ENCODE peak calls at places on chromosomes 12 and 14, in four cellular contexts. I is H54; W is stimulated activated naive B cell treated with anti-CD40 and anti-IgM and Interleukin-4, amounts not matched to agents 10 μg/mL and 1 μg/mL and 100 μg/mL, for 72 hours; X is IMR-90. Q is an unnamed sample.

GRCh38 chr12:110765144-110765543 is 22.5 kb upstream of the PPP1CC start:
- DNase-seq in I (no peak), W (no peak), X (no peak), Q (no peak)

GRCh38 chr12:110785240-110785639 is 42.5 kb upstream of the PPP1CC start:
- DNase-seq in I (no peak), W (no peak), X (no peak), Q (no peak)

GRCh38 chr12:114445401-114446323 is 39.7 kb upstream of the TBX5 start:
- DNase-seq in I (no peak), W (no peak), X (no peak), Q (no peak)

GRCh38 chr14:43005807-43006206 is 1399.1 kb downstream of the LRFN5 start:
- DNase-seq in I (no peak), W (no peak), X (peak; percentile 23), Q (no peak)

GRCh38 chr12:123003257-123003656 is 22.8 kb downstream of the ARL6IP4 start:
- DNase-seq in I (no peak), W (no peak), X (no peak), Q (no peak)

GRCh38 chr12:127664901-127665300 is 602.1 kb upstream of the TMEM132C start:
- DNase-seq in I (no peak), W (no peak), X (peak; percentile 27), Q (no peak)

GRCh38 chr14:23481362-23481970 is 12.0 kb downstream of the NGDN start:
- DNase-seq in I (no peak), W (no peak), X (peak; percentile 23), Q (no peak)

GRCh38 chr12:21962821-21963220 is 21.6 kb upstream of the ABCC9 start:
- DNase-seq in I (no peak), W (no peak), X (no peak), Q (no peak)

GRCh38 chr12:42865282-42865681 is 275.7 kb upstream of the PRICKLE1 start:
- DNase-seq in I (no peak), W (no peak), X (no peak), Q (no peak)

GRCh38 chr14:25108959-25109358 is 59.0 kb upstream of the STXBP6 start:
- DNase-seq in I (no peak), W (no peak), X (no peak), Q (no peak)

GRCh38 chr12:53775478-53776145 is 23.8 kb upstream of the CISTR start:
- DNase-seq in I (no peak), W (no peak), X (no peak), Q (no peak)

GRCh38 chr12:107522692-107523477 is 162.7 kb upstream of the PWP1 start:
- DNase-seq in I (no peak), W (no peak), X (no peak), Q (no peak)

GRCh38 chr14:61695695-61696527 is 598 bp downstream of the HIF1A start:
- DNase-seq in I (peak; percentile 23), W (peak; percentile 33), X (peak; percentile 47), Q (peak; percentile 31)

GRCh38 chr12:127565241-127565640 is 701.7 kb upstream of the TMEM132C start:
- DNase-seq in I (no peak), W (no peak), X (no peak), Q (no peak)

GRCh38 chr14:102407258-102407657 is 44.5 kb downstream of the TECPR2 start:
- DNase-seq in I (no peak), W (no peak), X (no peak), Q (no peak)

Q was measured in germinal center.